ENCODE peak calls at places on chromosomes 1 and 21, in four cellular contexts. N, O, E and W are unnamed samples.
A peak's percentile ranks its signal among the peaks of the same experiment; 100 is the strongest.

GRCh38 chr1:215111916-215112315 is 29.4 kb downstream of the KCNK2 start:
- DNase-seq in E (no peak), O (no peak), N (no peak), W (no peak)

GRCh38 chr21:34372321-34372720 is 3.0 kb upstream of the SMIM11 start:
- DNase-seq in O (no peak), N (no peak), E (no peak), W (no peak)

GRCh38 chr1:23984417-23985186 is 4.5 kb upstream of the SRSF10 start:
- DNase-seq in O (no peak), N (peak; percentile 53), E (no peak), W (peak; percentile 6)

GRCh38 chr1:3892748-3893147 is 7.3 kb downstream of the C1orf174 start:
- DNase-seq in N (no peak), O (no peak), E (no peak), W (no peak)

GRCh38 chr1:84692391-84692790 is 2.1 kb upstream of the SSX2IP start:
- DNase-seq in E (no peak), N (no peak), O (no peak), W (no peak)

GRCh38 chr1:111538343-111539035 is 35.1 kb upstream of the ADORA3 start:
- DNase-seq in N (peak; percentile 86), E (no peak), O (no peak), W (no peak)

GRCh38 chr1:12315126-12315525 is 85.3 kb downstream of the VPS13D start:
- DNase-seq in O (no peak), E (no peak), N (no peak), W (no peak)

GRCh38 chr1:117857434-117857833 is 72.0 kb downstream of the GDAP2 start:
- DNase-seq in N (no peak), O (no peak), E (no peak), W (no peak)

GRCh38 chr1:226640737-226641136 is 92.2 kb downstream of the STUM start:
- DNase-seq in O (no peak), E (no peak), N (no peak), W (no peak)

GRCh38 chr1:103110701-103111100 is 2.4 kb upstream of the COL11A1 start:
- DNase-seq in E (no peak), N (no peak), O (no peak), W (no peak)

GRCh38 chr1:64948216-64948615 is 18.1 kb downstream of the JAK1 start:
- DNase-seq in N (no peak), O (no peak), E (no peak), W (no peak)

GRCh38 chr1:223363057-223363855 is 720 bp downstream of the SUSD4 start:
- DNase-seq in E (no peak), N (peak; percentile 79), O (no peak), W (peak; percentile 18)

GRCh38 chr21:33230518-33231324 is 983 bp downstream of the IFNAR2 start:
- DNase-seq in O (no peak), N (peak; percentile 80), E (no peak), W (peak; percentile 60)

GRCh38 chr1:45499415-45499769 is 481 bp downstream of the CCDC163 start:
- DNase-seq in E (no peak), N (peak; percentile 27), O (no peak), W (peak; percentile 47)

GRCh38 chr1:40379785-40380452 is 6.4 kb downstream of the SMAP2 start:
- DNase-seq in O (no peak), E (no peak), N (peak; percentile 48), W (no peak)

GRCh38 chr1:1624443-1625403 is 7.2 kb upstream of the MMP23B start:
- DNase-seq in E (no peak), N (peak; percentile 51), O (no peak), W (no peak)

GRCh38 chr1:31981976-31982375 is 31.7 kb upstream of the KHDRBS1 start:
- DNase-seq in O (no peak), E (peak; percentile 19), N (peak; percentile 53), W (no peak)

GRCh38 chr1:11227106-11228077 is 35.0 kb downstream of the MTOR start:
- DNase-seq in E (no peak), O (no peak), N (no peak), W (peak; percentile 37)

GRCh38 chr1:212233321-212233720 is 51.9 kb upstream of the PPP2R5A start:
- DNase-seq in N (no peak), E (no peak), O (no peak), W (no peak)

GRCh38 chr1:116119876-116120275 is 8.7 kb downstream of the MAB21L3 start:
- DNase-seq in O (no peak), E (no peak), N (no peak), W (no peak)

GRCh38 chr1:232211149-232211548 is 418.8 kb downstream of the SIPA1L2 start:
- DNase-seq in E (no peak), O (no peak), N (peak; percentile 29), W (no peak)

GRCh38 chr1:33443067-33443704 is 12.3 kb upstream of the PHC2 start:
- DNase-seq in N (peak; percentile 42), E (no peak), O (no peak), W (no peak)

GRCh38 chr1:45009956-45010854 is 919 bp downstream of the HECTD3 start:
- DNase-seq in E (no peak), N (peak; percentile 28), O (no peak), W (no peak)

GRCh38 chr1:42380617-42381423 is at the start of gene RIMKLA:
- DNase-seq in O (no peak), N (peak; percentile 85), E (no peak), W (peak; percentile 95)

GRCh38 chr1:202084791-202085681 is 37.7 kb upstream of the GPR37L1 start:
- DNase-seq in N (no peak), O (no peak), E (no peak), W (no peak)

GRCh38 chr1:59689741-59690140 is 125.0 kb upstream of the HOOK1 start:
- DNase-seq in N (no peak), E (no peak), O (no peak), W (no peak)

GRCh38 chr1:113765306-113765705 is 6.0 kb upstream of the PHTF1 start:
- DNase-seq in N (no peak), E (no peak), O (no peak), W (no peak)

GRCh38 chr1:88892146-88892877 is 945 bp upstream of the GTF2B start:
- DNase-seq in N (peak; percentile 35), E (no peak), O (no peak), W (no peak)

GRCh38 chr1:68223714-68224113 is 8.6 kb downstream of the WLS start:
- DNase-seq in O (no peak), E (no peak), N (no peak), W (no peak)

GRCh38 chr1:50979964-50980363 is 9.9 kb downstream of the CDKN2C start:
- DNase-seq in O (no peak), N (no peak), E (no peak), W (no peak)

GRCh38 chr21:36073181-36073580 is 3.4 kb downstream of the CBR1 start:
- DNase-seq in O (no peak), N (no peak), E (no peak), W (no peak)

GRCh38 chr1:176546825-176547224 is 83.8 kb downstream of the PAPPA2 start:
- DNase-seq in N (no peak), E (no peak), O (no peak), W (no peak)

GRCh38 chr1:75640137-75640536 is 29.2 kb upstream of the SLC44A5 start:
- DNase-seq in E (no peak), N (no peak), O (no peak), W (no peak)

GRCh38 chr1:79133703-79134258 is 127.3 kb upstream of the ADGRL4 start:
- DNase-seq in N (no peak), E (no peak), O (no peak), W (no peak)